ENCODE peak calls at places on chromosome 18, in nine cellular contexts. One of them, this sample, is unnamed.

GRCh38 chr18:37445368-37445767 is 120.2 kb downstream of the CELF4 start:
- DNase-seq in right lobe of liver: no peak
- DNase-seq in fibroblast of lung: no peak
- DNase-seq in fibroblast of pulmonary artery: no peak
- DNase-seq in neural progenitor cell: peak
- DNase-seq in omental fat pad: no peak
- DNase-seq in tibial artery: no peak
- DNase-seq in HFFc6: peak
- DNase-seq in PC-3: no peak
- DNase-seq in this sample: no peak

GRCh38 chr18:54739476-54739875 is 88.8 kb upstream of the RAB27B start:
- DNase-seq in right lobe of liver: no peak
- DNase-seq in fibroblast of lung: peak
- DNase-seq in fibroblast of pulmonary artery: peak
- DNase-seq in neural progenitor cell: no peak
- DNase-seq in omental fat pad: no peak
- DNase-seq in tibial artery: no peak
- DNase-seq in HFFc6: no peak
- DNase-seq in PC-3: no peak
- DNase-seq in this sample: peak

GRCh38 chr18:25289040-25289631 is 62.8 kb downstream of the ZNF521 start:
- DNase-seq in right lobe of liver: no peak
- DNase-seq in fibroblast of lung: peak
- DNase-seq in fibroblast of pulmonary artery: peak
- DNase-seq in neural progenitor cell: no peak
- DNase-seq in omental fat pad: no peak
- DNase-seq in tibial artery: peak
- DNase-seq in HFFc6: peak
- DNase-seq in PC-3: peak
- DNase-seq in this sample: peak

GRCh38 chr18:68121826-68122225 is 593.1 kb downstream of the TMX3 start:
- DNase-seq in right lobe of liver: no peak
- DNase-seq in fibroblast of lung: peak
- DNase-seq in fibroblast of pulmonary artery: peak
- DNase-seq in neural progenitor cell: no peak
- DNase-seq in omental fat pad: no peak
- DNase-seq in tibial artery: no peak
- DNase-seq in HFFc6: no peak
- DNase-seq in PC-3: peak
- DNase-seq in this sample: peak

GRCh38 chr18:39453882-39454281 is 1888.3 kb upstream of the CELF4 start:
- DNase-seq in right lobe of liver: no peak
- DNase-seq in fibroblast of lung: peak
- DNase-seq in fibroblast of pulmonary artery: peak
- DNase-seq in neural progenitor cell: no peak
- DNase-seq in omental fat pad: no peak
- DNase-seq in tibial artery: no peak
- DNase-seq in HFFc6: peak
- DNase-seq in PC-3: no peak
- DNase-seq in this sample: peak

GRCh38 chr18:3985030-3985429 is 470.1 kb downstream of the DLGAP1 start:
- DNase-seq in right lobe of liver: no peak
- DNase-seq in fibroblast of lung: peak
- DNase-seq in fibroblast of pulmonary artery: no peak
- DNase-seq in neural progenitor cell: no peak
- DNase-seq in omental fat pad: no peak
- DNase-seq in tibial artery: no peak
- DNase-seq in HFFc6: no peak
- DNase-seq in PC-3: no peak
- DNase-seq in this sample: no peak

GRCh38 chr18:617970-618504 is 21.2 kb downstream of the CLUL1 start:
- DNase-seq in right lobe of liver: no peak
- DNase-seq in fibroblast of lung: no peak
- DNase-seq in fibroblast of pulmonary artery: no peak
- DNase-seq in neural progenitor cell: no peak
- DNase-seq in omental fat pad: no peak
- DNase-seq in tibial artery: no peak
- DNase-seq in HFFc6: no peak
- DNase-seq in PC-3: no peak
- DNase-seq in this sample: no peak

GRCh38 chr18:156514-157230 is 1.7 kb upstream of the USP14 start:
- DNase-seq in right lobe of liver: no peak
- DNase-seq in fibroblast of lung: no peak
- DNase-seq in fibroblast of pulmonary artery: no peak
- DNase-seq in neural progenitor cell: no peak
- DNase-seq in omental fat pad: no peak
- DNase-seq in tibial artery: no peak
- DNase-seq in HFFc6: no peak
- DNase-seq in PC-3: peak
- DNase-seq in this sample: no peak

GRCh38 chr18:28584726-28585125 is 407.8 kb upstream of the CDH2 start:
- DNase-seq in right lobe of liver: no peak
- DNase-seq in fibroblast of lung: peak
- DNase-seq in fibroblast of pulmonary artery: peak
- DNase-seq in neural progenitor cell: peak
- DNase-seq in omental fat pad: no peak
- DNase-seq in tibial artery: no peak
- DNase-seq in HFFc6: peak
- DNase-seq in PC-3: peak
- DNase-seq in this sample: peak

GRCh38 chr18:58831610-58832009 is 33.1 kb upstream of the ZNF532 start:
- DNase-seq in right lobe of liver: no peak
- DNase-seq in fibroblast of lung: peak
- DNase-seq in fibroblast of pulmonary artery: peak
- DNase-seq in neural progenitor cell: no peak
- DNase-seq in omental fat pad: no peak
- DNase-seq in tibial artery: no peak
- DNase-seq in HFFc6: peak
- DNase-seq in PC-3: peak
- DNase-seq in this sample: peak

GRCh38 chr18:46649071-46649862 is 7.8 kb downstream of the LOXHD1 start:
- DNase-seq in right lobe of liver: no peak
- DNase-seq in fibroblast of lung: no peak
- DNase-seq in fibroblast of pulmonary artery: no peak
- DNase-seq in neural progenitor cell: no peak
- DNase-seq in omental fat pad: no peak
- DNase-seq in tibial artery: no peak
- DNase-seq in HFFc6: no peak
- DNase-seq in PC-3: no peak
- DNase-seq in this sample: no peak

GRCh38 chr18:8754995-8755955 is 49.9 kb downstream of the MTCL1 start:
- DNase-seq in right lobe of liver: no peak
- DNase-seq in fibroblast of lung: peak
- DNase-seq in fibroblast of pulmonary artery: peak
- DNase-seq in neural progenitor cell: no peak
- DNase-seq in omental fat pad: no peak
- DNase-seq in tibial artery: no peak
- DNase-seq in HFFc6: peak
- DNase-seq in PC-3: peak
- DNase-seq in this sample: peak

GRCh38 chr18:9706081-9706935 is 1.8 kb upstream of the RAB31 start:
- DNase-seq in right lobe of liver: no peak
- DNase-seq in fibroblast of lung: no peak
- DNase-seq in fibroblast of pulmonary artery: no peak
- DNase-seq in neural progenitor cell: no peak
- DNase-seq in omental fat pad: no peak
- DNase-seq in tibial artery: no peak
- DNase-seq in HFFc6: peak
- DNase-seq in PC-3: no peak
- DNase-seq in this sample: no peak

GRCh38 chr18:70421471-70421870 is 132.6 kb downstream of the SOCS6 start:
- DNase-seq in right lobe of liver: no peak
- DNase-seq in fibroblast of lung: peak
- DNase-seq in fibroblast of pulmonary artery: peak
- DNase-seq in neural progenitor cell: no peak
- DNase-seq in omental fat pad: no peak
- DNase-seq in tibial artery: no peak
- DNase-seq in HFFc6: no peak
- DNase-seq in PC-3: peak
- DNase-seq in this sample: peak

GRCh38 chr18:52394602-52395001 is 54.6 kb downstream of the DCC start:
- DNase-seq in right lobe of liver: no peak
- DNase-seq in fibroblast of lung: peak
- DNase-seq in fibroblast of pulmonary artery: no peak
- DNase-seq in neural progenitor cell: no peak
- DNase-seq in omental fat pad: no peak
- DNase-seq in tibial artery: no peak
- DNase-seq in HFFc6: no peak
- DNase-seq in PC-3: no peak
- DNase-seq in this sample: peak

GRCh38 chr18:13101659-13101992 is 110.5 kb downstream of the CEP192 start:
- DNase-seq in right lobe of liver: no peak
- DNase-seq in fibroblast of lung: no peak
- DNase-seq in fibroblast of pulmonary artery: no peak
- DNase-seq in neural progenitor cell: no peak
- DNase-seq in omental fat pad: no peak
- DNase-seq in tibial artery: no peak
- DNase-seq in HFFc6: no peak
- DNase-seq in PC-3: no peak
- DNase-seq in this sample: no peak

GRCh38 chr18:13105059-13105458 is 113.5 kb upstream of the LDLRAD4 start:
- DNase-seq in right lobe of liver: no peak
- DNase-seq in fibroblast of lung: no peak
- DNase-seq in fibroblast of pulmonary artery: no peak
- DNase-seq in neural progenitor cell: no peak
- DNase-seq in omental fat pad: no peak
- DNase-seq in tibial artery: no peak
- DNase-seq in HFFc6: no peak
- DNase-seq in PC-3: no peak
- DNase-seq in this sample: no peak

GRCh38 chr18:13107074-13107473 is 111.5 kb upstream of the LDLRAD4 start:
- DNase-seq in right lobe of liver: no peak
- DNase-seq in fibroblast of lung: peak
- DNase-seq in fibroblast of pulmonary artery: no peak
- DNase-seq in neural progenitor cell: no peak
- DNase-seq in omental fat pad: no peak
- DNase-seq in tibial artery: no peak
- DNase-seq in HFFc6: no peak
- DNase-seq in PC-3: no peak
- DNase-seq in this sample: peak

GRCh38 chr18:13100942-13101658 is 109.9 kb downstream of the CEP192 start:
- DNase-seq in right lobe of liver: no peak
- DNase-seq in fibroblast of lung: no peak
- DNase-seq in fibroblast of pulmonary artery: no peak
- DNase-seq in neural progenitor cell: no peak
- DNase-seq in omental fat pad: no peak
- DNase-seq in tibial artery: no peak
- DNase-seq in HFFc6: no peak
- DNase-seq in PC-3: no peak
- DNase-seq in this sample: no peak

GRCh38 chr18:13103366-13103765 is 112.2 kb downstream of the CEP192 start:
- DNase-seq in right lobe of liver: no peak
- DNase-seq in fibroblast of lung: no peak
- DNase-seq in fibroblast of pulmonary artery: peak
- DNase-seq in neural progenitor cell: no peak
- DNase-seq in omental fat pad: no peak
- DNase-seq in tibial artery: no peak
- DNase-seq in HFFc6: no peak
- DNase-seq in PC-3: peak
- DNase-seq in this sample: peak
- TF ChIP-seq CTCF in right lobe of liver: no peak
- TF ChIP-seq CTCF in fibroblast of lung: peak
- TF ChIP-seq CTCF in fibroblast of pulmonary artery: peak
- TF ChIP-seq CTCF in neural progenitor cell: peak
- TF ChIP-seq CTCF in omental fat pad: no peak
- TF ChIP-seq CTCF in tibial artery: no peak
- TF ChIP-seq CTCF in HFFc6: peak
- TF ChIP-seq CTCF in PC-3: peak
- TF ChIP-seq CTCF in this sample: peak

DNA sequence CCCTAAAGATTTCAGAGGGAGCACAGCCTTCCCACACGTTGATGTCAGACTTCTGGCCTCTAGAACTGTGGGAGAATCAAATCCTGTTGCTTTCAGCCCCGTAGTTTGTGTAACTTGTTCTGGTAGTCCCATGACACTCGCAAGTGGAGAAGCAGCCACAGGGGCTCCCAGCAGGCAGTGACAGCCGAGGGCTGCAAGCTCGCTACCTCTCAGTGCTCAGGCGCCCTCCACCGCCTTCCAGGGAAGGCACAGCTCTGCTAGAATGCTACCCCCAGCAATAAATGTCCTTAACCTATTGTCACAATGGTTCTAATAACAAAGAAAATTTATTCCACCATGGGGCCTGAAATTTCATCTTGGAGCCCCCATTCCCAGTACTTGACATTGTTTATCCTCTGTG is 143.1 kb upstream of the ZNF236 start:
- DNase-seq in right lobe of liver: no peak
- DNase-seq in fibroblast of lung: no peak
- DNase-seq in fibroblast of pulmonary artery: no peak
- DNase-seq in neural progenitor cell: peak
- DNase-seq in omental fat pad: no peak
- DNase-seq in tibial artery: no peak
- DNase-seq in HFFc6: no peak
- DNase-seq in PC-3: no peak
- DNase-seq in this sample: peak
- TF ChIP-seq CTCF in right lobe of liver: no peak
- TF ChIP-seq CTCF in fibroblast of lung: no peak
- TF ChIP-seq CTCF in fibroblast of pulmonary artery: no peak
- TF ChIP-seq CTCF in neural progenitor cell: peak
- TF ChIP-seq CTCF in omental fat pad: no peak
- TF ChIP-seq CTCF in tibial artery: no peak
- TF ChIP-seq CTCF in HFFc6: no peak
- TF ChIP-seq CTCF in PC-3: no peak
- TF ChIP-seq CTCF in this sample: peak

DNA sequence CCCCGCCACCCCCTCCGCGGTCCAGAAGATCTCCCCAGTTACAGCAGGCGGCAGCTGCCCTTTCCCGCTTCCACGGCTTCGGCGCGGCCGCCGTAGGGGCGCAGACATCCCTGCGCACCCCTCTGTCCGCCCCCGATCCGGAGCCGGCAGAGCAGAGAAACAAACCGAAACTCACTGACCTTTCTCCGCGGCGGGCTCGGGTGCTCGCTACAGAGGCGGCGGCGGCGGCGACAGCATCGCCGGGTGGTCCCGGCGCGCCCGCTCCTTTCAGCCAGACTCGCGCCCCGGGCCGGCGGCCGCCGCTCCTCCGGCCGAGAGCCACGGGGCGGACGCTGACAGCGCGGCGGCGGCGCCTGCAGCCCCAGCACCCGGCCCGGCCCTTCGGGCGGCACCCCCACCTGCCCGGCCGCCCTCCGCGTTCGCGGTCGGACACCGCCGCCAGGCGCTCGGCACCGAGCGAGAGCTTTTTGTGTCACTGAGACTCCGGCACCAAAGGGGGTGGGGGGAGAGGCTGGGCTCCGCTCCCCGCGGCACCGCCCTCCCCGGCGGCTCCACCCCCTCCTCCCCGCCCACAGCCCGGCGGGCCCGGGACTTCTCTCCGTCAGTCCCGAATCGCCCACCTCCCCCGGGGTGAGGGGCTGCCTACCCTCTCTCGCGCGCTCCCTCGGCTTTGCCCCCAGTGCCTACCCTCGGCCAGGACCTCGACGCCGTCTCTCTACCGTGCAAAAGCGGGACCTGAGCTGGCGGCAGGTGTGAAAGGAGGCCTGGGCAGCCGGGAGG is 1.4 kb upstream of the RNF152 start:
- DNase-seq in right lobe of liver: peak
- DNase-seq in fibroblast of lung: peak
- DNase-seq in fibroblast of pulmonary artery: peak
- DNase-seq in neural progenitor cell: peak
- DNase-seq in omental fat pad: no peak
- DNase-seq in tibial artery: peak
- DNase-seq in HFFc6: peak
- DNase-seq in PC-3: peak
- DNase-seq in this sample: peak
- TF ChIP-seq CTCF in right lobe of liver: peak
- TF ChIP-seq CTCF in fibroblast of lung: peak
- TF ChIP-seq CTCF in fibroblast of pulmonary artery: peak
- TF ChIP-seq CTCF in neural progenitor cell: peak
- TF ChIP-seq CTCF in omental fat pad: no peak
- TF ChIP-seq CTCF in tibial artery: peak
- TF ChIP-seq CTCF in HFFc6: no peak
- TF ChIP-seq CTCF in PC-3: no peak
- TF ChIP-seq CTCF in this sample: peak

GRCh38 chr18:62399781-62400308 is 74.7 kb downstream of the TNFRSF11A start:
- DNase-seq in right lobe of liver: no peak
- DNase-seq in fibroblast of lung: no peak
- DNase-seq in fibroblast of pulmonary artery: no peak
- DNase-seq in neural progenitor cell: peak
- DNase-seq in omental fat pad: no peak
- DNase-seq in tibial artery: no peak
- DNase-seq in HFFc6: no peak
- DNase-seq in PC-3: peak
- DNase-seq in this sample: peak
- TF ChIP-seq CTCF in right lobe of liver: peak
- TF ChIP-seq CTCF in fibroblast of lung: peak
- TF ChIP-seq CTCF in fibroblast of pulmonary artery: peak
- TF ChIP-seq CTCF in neural progenitor cell: peak
- TF ChIP-seq CTCF in omental fat pad: no peak
- TF ChIP-seq CTCF in tibial artery: no peak
- TF ChIP-seq CTCF in HFFc6: peak
- TF ChIP-seq CTCF in PC-3: peak
- TF ChIP-seq CTCF in this sample: peak